ENCODE peak calls at places on chromosomes 2 and 18, in ten cellular contexts. G, J, O, V, I, U, B, Z, X and S are unnamed samples.
A peak's percentile ranks its signal among the peaks of the same experiment; 100 is the strongest.

GRCh38 chr2:236903978-236904377 is 181.7 kb upstream of the COPS8 start:
- DNase-seq in Z (no peak), U (no peak), G (no peak), V (no peak), J (no peak), O (no peak), X (no peak), I (no peak), B (no peak), S (no peak)

GRCh38 chr18:79507546-79508480 is 112.1 kb downstream of the NFATC1 start:
- DNase-seq in Z (no peak), I (peak; percentile 28), B (no peak), G (peak; percentile 27), X (peak; percentile 87), U (no peak), V (no peak), O (peak; percentile 50), J (no peak), S (no peak)

GRCh38 chr2:109209412-109209811 is 80.4 kb downstream of the SH3RF3 start:
- DNase-seq in O (peak; percentile 29), J (no peak), B (no peak), X (no peak), U (no peak), Z (no peak), G (peak; percentile 78), V (no peak), I (no peak), S (no peak)

GRCh38 chr2:23900133-23900926 is 26.6 kb downstream of the ATAD2B start:
- DNase-seq in V (no peak), J (no peak), I (no peak), B (no peak), X (no peak), U (no peak), G (no peak), Z (peak; percentile 5), O (no peak), S (peak; percentile 50)

GRCh38 chr18:72605350-72605749 is 61.2 kb upstream of the CBLN2 start:
- DNase-seq in B (no peak), I (no peak), Z (no peak), O (no peak), G (no peak), V (no peak), U (no peak), X (no peak), J (no peak), S (no peak)

GRCh38 chr18:48983793-48984437 is 33.1 kb upstream of the SMAD7 start:
- DNase-seq in Z (no peak), I (no peak), X (no peak), G (no peak), V (no peak), U (peak; percentile 55), J (peak; percentile 70), O (peak; percentile 77), B (no peak), S (no peak)

GRCh38 chr2:8314063-8314462 is 367.8 kb upstream of the ID2 start:
- DNase-seq in U (no peak), V (no peak), G (no peak), J (no peak), X (no peak), B (no peak), I (no peak), O (no peak), Z (no peak), S (no peak)

GRCh38 chr2:109612991-109613921 is 510 bp downstream of the SEPTIN10 start:
- DNase-seq in G (peak; percentile 81), J (peak; percentile 62), V (peak; percentile 12), B (peak; percentile 55), U (peak; percentile 66), X (peak; percentile 82), I (peak; percentile 11), O (peak; percentile 58), Z (peak; percentile 78), S (no peak)

GRCh38 chr2:119218478-119219064 is 5.1 kb upstream of the STEAP3 start:
- DNase-seq in Z (peak; percentile 58), O (peak; percentile 79), J (peak; percentile 63), V (no peak), X (peak; percentile 80), U (peak; percentile 88), G (peak; percentile 56), I (no peak), B (peak; percentile 39), S (no peak)

GRCh38 chr18:3605562-3606443 is 155.8 kb downstream of the TGIF1 start:
- DNase-seq in J (no peak), V (peak; percentile 67), G (peak; percentile 70), I (peak; percentile 50), X (no peak), O (no peak), U (no peak), Z (peak; percentile 19), B (peak; percentile 42), S (no peak)

GRCh38 chr2:44015239-44015638 is 19.4 kb upstream of the LRPPRC start:
- DNase-seq in I (no peak), U (no peak), O (no peak), X (no peak), J (no peak), Z (no peak), V (no peak), G (no peak), B (no peak), S (no peak)

GRCh38 chr2:774436-774835 is 97.2 kb upstream of the TMEM18 start:
- DNase-seq in J (no peak), X (no peak), G (no peak), B (peak; percentile 69), U (peak; percentile 78), I (no peak), V (no peak), O (no peak), Z (peak; percentile 71), S (no peak)

DNA sequence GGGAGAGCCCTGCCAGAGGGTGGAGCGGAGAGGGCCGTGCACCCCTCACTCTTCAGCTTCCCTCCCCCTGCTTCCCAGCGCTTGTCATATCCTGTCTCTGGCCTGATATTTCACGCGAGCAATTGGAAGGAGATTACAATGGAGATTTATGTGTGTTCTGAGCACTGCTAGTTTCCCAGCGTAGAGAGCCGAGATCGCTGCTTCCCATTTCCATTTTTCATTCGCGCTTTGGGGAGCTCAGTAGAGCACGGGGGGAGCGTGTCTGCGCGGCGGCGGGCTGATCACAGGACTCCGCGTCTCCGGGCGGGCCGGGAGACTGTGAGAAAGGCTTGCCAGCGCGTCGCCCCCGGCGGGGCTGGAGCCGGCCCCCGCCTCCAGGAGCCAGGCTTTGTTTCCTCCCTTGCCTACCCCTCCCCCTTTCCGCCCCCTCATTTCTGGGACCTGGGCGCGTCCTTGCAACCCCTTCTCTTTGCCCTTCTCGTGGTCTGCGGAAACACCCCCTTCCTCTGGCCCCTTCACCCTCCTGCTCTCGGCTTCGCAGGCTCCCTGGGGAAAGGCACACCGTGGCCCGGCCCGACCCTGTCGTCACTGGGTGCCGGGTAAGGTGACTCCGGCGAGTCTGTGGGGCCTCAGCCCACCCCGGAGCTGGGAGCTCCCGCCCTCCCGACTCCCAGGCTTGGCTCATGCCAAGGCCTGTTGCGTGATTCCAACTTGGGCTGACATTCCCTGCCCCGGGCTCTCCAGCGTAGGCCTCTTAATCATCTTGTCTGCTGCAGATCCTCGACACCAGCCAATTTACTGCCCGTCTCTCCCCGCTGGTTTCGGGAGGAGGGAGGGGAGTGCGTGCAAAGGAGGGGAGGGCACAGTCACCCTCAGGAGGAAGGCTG is 5.8 kb downstream of the DLX2 start:
- DNase-seq in U (peak; percentile 78), I (peak; percentile 29), O (no peak), V (peak; percentile 37), J (no peak), X (no peak), B (peak; percentile 63), Z (peak; percentile 61), G (peak; percentile 93), S (no peak)
- H3K4me1 ChIP-seq in U (peaks cover 14% of the 10 kb centered on the region), I (peaks cover 79% of the 10 kb centered on the region), O (peaks cover 70% of the 10 kb centered on the region), V (peaks cover 86% of the 10 kb centered on the region), J (peaks cover 28% of the 10 kb centered on the region), X (peaks cover 67% of the 10 kb centered on the region), B (peaks cover 85% of the 10 kb centered on the region), Z (peaks cover 55% of the 10 kb centered on the region), G (peaks cover 56% of the 10 kb centered on the region), S (peaks cover 38% of the 10 kb centered on the region)

GRCh38 chr2:25032901-25033300 is 9.0 kb upstream of the EFR3B start:
- DNase-seq in V (no peak), O (no peak), X (no peak), G (no peak), I (no peak), Z (no peak), B (no peak), J (no peak), U (no peak), S (no peak)

GRCh38 chr2:25034081-25034480 is 7.8 kb upstream of the EFR3B start:
- DNase-seq in I (no peak), Z (no peak), U (no peak), O (no peak), J (no peak), G (no peak), V (no peak), X (no peak), B (no peak), S (no peak)

GRCh38 chr2:25029183-25029554 is 12.7 kb upstream of the EFR3B start:
- DNase-seq in I (no peak), O (no peak), Z (no peak), B (no peak), X (no peak), V (no peak), U (no peak), J (no peak), G (no peak), S (no peak)

GRCh38 chr2:25030702-25031101 is 11.2 kb upstream of the EFR3B start:
- DNase-seq in G (no peak), V (no peak), J (no peak), U (no peak), Z (no peak), I (no peak), X (no peak), B (no peak), O (no peak), S (no peak)

GRCh38 chr2:25032094-25032493 is 9.8 kb upstream of the EFR3B start:
- DNase-seq in Z (no peak), B (no peak), X (no peak), J (no peak), I (no peak), O (no peak), G (peak; percentile 2), U (no peak), V (no peak), S (no peak)
- H3K27me3 ChIP-seq in Z (no peaks in the 10 kb centered on the region), B (no peaks in the 10 kb centered on the region), X (no peaks in the 10 kb centered on the region), J (no peaks in the 10 kb centered on the region), I (peaks cover 2% of the 10 kb centered on the region), O (no peaks in the 10 kb centered on the region), G (peaks cover 9% of the 10 kb centered on the region), U (peaks cover 9% of the 10 kb centered on the region), V (no peaks in the 10 kb centered on the region), S (no peaks in the 10 kb centered on the region)

GRCh38 chr2:26745609-26746327 is 18.3 kb upstream of the SLC35F6 start:
- DNase-seq in O (peak; percentile 87), G (peak; percentile 94), B (peak; percentile 90), Z (peak; percentile 87), J (peak; percentile 87), I (peak; percentile 59), X (peak; percentile 89), U (peak; percentile 96), V (peak; percentile 58), S (peak; percentile 64)
- H3K4me1 ChIP-seq in O (peaks cover 6% of the 10 kb centered on the region), G (peaks cover under 1% of the 10 kb centered on the region), B (peaks cover 15% of the 10 kb centered on the region), Z (peaks cover 11% of the 10 kb centered on the region), J (peaks cover 10% of the 10 kb centered on the region), I (no peaks in the 10 kb centered on the region), X (no peaks in the 10 kb centered on the region), U (no peaks in the 10 kb centered on the region), V (no peaks in the 10 kb centered on the region), S (peaks cover 5% of the 10 kb centered on the region)

DNA sequence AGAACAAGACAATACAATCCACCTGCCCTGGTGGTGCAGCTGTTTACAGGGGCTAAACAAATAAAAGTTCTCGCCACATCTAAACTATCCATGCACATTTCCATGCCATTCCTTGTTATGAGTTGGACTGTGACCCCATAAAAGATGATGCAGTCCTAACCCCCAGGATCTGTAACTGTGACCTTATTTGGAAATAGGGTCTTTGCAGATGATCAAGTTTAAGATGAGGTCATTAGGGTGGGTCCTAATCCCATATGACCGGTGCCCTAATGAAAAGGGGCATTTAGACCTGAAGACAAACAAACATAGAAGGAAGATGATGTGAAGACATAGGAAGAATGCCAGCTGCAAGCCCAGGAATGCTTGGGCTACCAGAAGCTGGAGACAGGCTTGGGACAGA is 28.2 kb downstream of the THNSL2 start:
- DNase-seq in Z (no peak), V (no peak), J (no peak), B (no peak), G (no peak), X (no peak), I (no peak), O (no peak), U (no peak), S (no peak)
- H3K27me3 ChIP-seq in Z (peaks cover 17% of the 10 kb centered on the region), V (peaks cover 30% of the 10 kb centered on the region), J (peaks cover 35% of the 10 kb centered on the region), B (peaks cover 12% of the 10 kb centered on the region), G (peaks cover 48% of the 10 kb centered on the region), X (peaks cover 9% of the 10 kb centered on the region), I (peaks cover 32% of the 10 kb centered on the region), O (no peaks in the 10 kb centered on the region), U (peaks cover 45% of the 10 kb centered on the region), S (peaks cover 12% of the 10 kb centered on the region)